ENCODE peak calls at places on chromosomes 1 and 21, in four cellular contexts. One of them, this sample, is unnamed.

GRCh38 chr1:39144943-39145650 is 59.4 kb upstream of the MACF1 start:
- DNase-seq in choroid plexus epithelial cell: no peak
- DNase-seq in endodermal cell: no peak
- DNase-seq in brain microvascular endothelial cell: no peak
- DNase-seq in this sample: no peak

GRCh38 chr21:44856131-44856530 is 17.4 kb downstream of the PTTG1IP start:
- DNase-seq in endodermal cell: no peak
- DNase-seq in choroid plexus epithelial cell: no peak
- DNase-seq in brain microvascular endothelial cell: no peak
- DNase-seq in this sample: no peak

GRCh38 chr21:43608225-43608624 is 51.1 kb downstream of the HSF2BP start:
- DNase-seq in endodermal cell: no peak
- DNase-seq in choroid plexus epithelial cell: peak; percentile 86
- DNase-seq in brain microvascular endothelial cell: peak; percentile 79
- DNase-seq in this sample: peak; percentile 89

GRCh38 chr1:39381839-39382238 is 109.6 kb upstream of the BMP8A start:
- DNase-seq in endodermal cell: no peak
- DNase-seq in choroid plexus epithelial cell: peak; percentile 70
- DNase-seq in brain microvascular endothelial cell: peak; percentile 65
- DNase-seq in this sample: peak; percentile 31

GRCh38 chr21:36732761-36733160 is 33.8 kb downstream of the SIM2 start:
- DNase-seq in choroid plexus epithelial cell: no peak
- DNase-seq in brain microvascular endothelial cell: no peak
- DNase-seq in endodermal cell: peak; percentile 35
- DNase-seq in this sample: no peak

GRCh38 chr1:185648858-185649589 is 85.2 kb upstream of the HMCN1 start:
- DNase-seq in choroid plexus epithelial cell: no peak
- DNase-seq in endodermal cell: no peak
- DNase-seq in brain microvascular endothelial cell: no peak
- DNase-seq in this sample: no peak

GRCh38 chr1:205510308-205510950 is 6.0 kb downstream of the CDK18 start:
- DNase-seq in endodermal cell: no peak
- DNase-seq in brain microvascular endothelial cell: no peak
- DNase-seq in choroid plexus epithelial cell: no peak
- DNase-seq in this sample: no peak

GRCh38 chr1:18536356-18536755 is 55.6 kb downstream of the KLHDC7A start:
- DNase-seq in brain microvascular endothelial cell: no peak
- DNase-seq in endodermal cell: no peak
- DNase-seq in choroid plexus epithelial cell: no peak
- DNase-seq in this sample: no peak

GRCh38 chr21:40466893-40467483 is 380.0 kb downstream of the DSCAM start:
- DNase-seq in choroid plexus epithelial cell: peak; percentile 4
- DNase-seq in brain microvascular endothelial cell: no peak
- DNase-seq in endodermal cell: no peak
- DNase-seq in this sample: peak; percentile 0

GRCh38 chr1:43440358-43440757 is 13.4 kb downstream of the HYI start:
- DNase-seq in endodermal cell: peak; percentile 28
- DNase-seq in choroid plexus epithelial cell: no peak
- DNase-seq in brain microvascular endothelial cell: no peak
- DNase-seq in this sample: no peak

GRCh38 chr1:7922301-7922700 is 18.3 kb downstream of the TNFRSF9 start:
- DNase-seq in choroid plexus epithelial cell: peak; percentile 36
- DNase-seq in brain microvascular endothelial cell: peak; percentile 51
- DNase-seq in endodermal cell: no peak
- DNase-seq in this sample: peak; percentile 67

GRCh38 chr1:24805534-24806301 is 60.5 kb downstream of the CLIC4 start:
- DNase-seq in endodermal cell: no peak
- DNase-seq in choroid plexus epithelial cell: peak; percentile 79
- DNase-seq in brain microvascular endothelial cell: peak; percentile 73
- DNase-seq in this sample: peak; percentile 85

GRCh38 chr21:44590311-44590721 is 2.0 kb downstream of the KRTAP10-6 start:
- DNase-seq in endodermal cell: no peak
- DNase-seq in brain microvascular endothelial cell: no peak
- DNase-seq in choroid plexus epithelial cell: no peak
- DNase-seq in this sample: no peak

GRCh38 chr1:203084588-203085527 is 954 bp downstream of the MYOG start:
- DNase-seq in choroid plexus epithelial cell: no peak
- DNase-seq in endodermal cell: peak; percentile 92
- DNase-seq in brain microvascular endothelial cell: no peak
- DNase-seq in this sample: no peak

GRCh38 chr1:10897321-10897980 is 101.0 kb upstream of the CASZ1 start:
- DNase-seq in brain microvascular endothelial cell: no peak
- DNase-seq in choroid plexus epithelial cell: no peak
- DNase-seq in endodermal cell: no peak
- DNase-seq in this sample: peak; percentile 41

GRCh38 chr1:54965624-54966340 is 14.6 kb upstream of the TMEM61 start:
- DNase-seq in choroid plexus epithelial cell: peak; percentile 85
- DNase-seq in brain microvascular endothelial cell: peak; percentile 45
- DNase-seq in endodermal cell: peak; percentile 31
- DNase-seq in this sample: peak; percentile 65

GRCh38 chr21:34027727-34028461 is 45.5 kb upstream of the MRPS6 start:
- DNase-seq in choroid plexus epithelial cell: peak; percentile 23
- DNase-seq in endodermal cell: no peak
- DNase-seq in brain microvascular endothelial cell: peak; percentile 11
- DNase-seq in this sample: no peak

GRCh38 chr1:165856606-165857005 is 29.2 kb downstream of the UCK2 start:
- DNase-seq in choroid plexus epithelial cell: no peak
- DNase-seq in endodermal cell: no peak
- DNase-seq in brain microvascular endothelial cell: no peak
- DNase-seq in this sample: no peak

GRCh38 chr1:200427744-200428143 is 17.9 kb upstream of the ZNF281 start:
- DNase-seq in choroid plexus epithelial cell: no peak
- DNase-seq in endodermal cell: no peak
- DNase-seq in brain microvascular endothelial cell: no peak
- DNase-seq in this sample: no peak
- TF ChIP-seq CTCF in choroid plexus epithelial cell: no peak
- TF ChIP-seq CTCF in endodermal cell: no peak
- TF ChIP-seq CTCF in brain microvascular endothelial cell: no peak
- TF ChIP-seq CTCF in this sample: no peak

GRCh38 chr1:67955591-67955990 is 94.8 kb downstream of the DIRAS3 start:
- DNase-seq in choroid plexus epithelial cell: no peak
- DNase-seq in endodermal cell: no peak
- DNase-seq in brain microvascular endothelial cell: no peak
- DNase-seq in this sample: no peak
- H3K4me3 ChIP-seq in choroid plexus epithelial cell: no peak overlapping the region
- H3K4me3 ChIP-seq in endodermal cell: no peak overlapping the region
- H3K4me3 ChIP-seq in brain microvascular endothelial cell: no peak overlapping the region
- H3K4me3 ChIP-seq in this sample: no peak overlapping the region

DNA sequence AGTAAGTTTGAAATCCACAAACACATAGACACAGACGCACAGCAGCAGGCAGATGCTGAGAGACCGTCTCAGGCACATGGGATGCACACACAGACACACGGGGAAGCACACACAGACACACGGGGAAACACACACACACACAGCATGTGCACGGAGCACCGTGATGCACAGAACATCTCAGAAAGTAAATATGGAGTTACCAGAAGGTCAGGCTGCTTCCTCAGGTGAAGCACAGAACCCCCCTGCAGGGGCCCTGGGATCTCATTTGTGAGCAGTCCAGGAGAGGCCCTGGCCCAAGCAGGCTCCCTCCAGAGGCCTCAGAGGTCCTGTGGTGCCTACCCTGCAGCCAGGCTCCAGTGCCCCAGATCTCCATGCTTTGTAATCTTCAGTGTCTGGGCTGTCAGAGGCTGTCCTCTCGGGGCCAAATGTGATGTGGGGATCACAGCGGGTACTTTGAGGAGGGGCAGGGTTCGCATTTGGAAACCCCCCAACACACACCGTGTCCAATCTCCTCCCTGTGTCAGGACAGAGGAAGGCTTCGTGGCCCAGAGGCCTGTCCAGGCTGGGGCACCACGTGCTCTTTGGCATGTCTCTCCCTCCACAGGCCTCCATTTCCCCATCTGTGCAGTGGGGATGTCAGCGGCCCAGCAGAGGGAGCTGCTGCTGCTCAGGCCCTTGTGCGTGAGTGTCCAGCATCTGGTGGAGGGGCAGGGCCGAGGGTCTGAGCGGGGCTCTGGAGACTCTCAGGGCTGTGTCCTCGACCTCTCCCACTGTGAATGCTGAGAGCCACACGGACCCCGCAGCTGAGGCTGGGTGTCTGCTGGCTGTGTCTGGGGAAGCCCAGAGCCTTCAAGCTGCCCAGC is 23.0 kb upstream of the PRSS38 start:
- DNase-seq in choroid plexus epithelial cell: no peak
- DNase-seq in brain microvascular endothelial cell: no peak
- DNase-seq in endodermal cell: peak; percentile 60
- DNase-seq in this sample: no peak
- TF ChIP-seq CTCF in choroid plexus epithelial cell: peak; percentile 25
- TF ChIP-seq CTCF in brain microvascular endothelial cell: peak; percentile 33
- TF ChIP-seq CTCF in endodermal cell: peak; percentile 52
- TF ChIP-seq CTCF in this sample: no peak

DNA sequence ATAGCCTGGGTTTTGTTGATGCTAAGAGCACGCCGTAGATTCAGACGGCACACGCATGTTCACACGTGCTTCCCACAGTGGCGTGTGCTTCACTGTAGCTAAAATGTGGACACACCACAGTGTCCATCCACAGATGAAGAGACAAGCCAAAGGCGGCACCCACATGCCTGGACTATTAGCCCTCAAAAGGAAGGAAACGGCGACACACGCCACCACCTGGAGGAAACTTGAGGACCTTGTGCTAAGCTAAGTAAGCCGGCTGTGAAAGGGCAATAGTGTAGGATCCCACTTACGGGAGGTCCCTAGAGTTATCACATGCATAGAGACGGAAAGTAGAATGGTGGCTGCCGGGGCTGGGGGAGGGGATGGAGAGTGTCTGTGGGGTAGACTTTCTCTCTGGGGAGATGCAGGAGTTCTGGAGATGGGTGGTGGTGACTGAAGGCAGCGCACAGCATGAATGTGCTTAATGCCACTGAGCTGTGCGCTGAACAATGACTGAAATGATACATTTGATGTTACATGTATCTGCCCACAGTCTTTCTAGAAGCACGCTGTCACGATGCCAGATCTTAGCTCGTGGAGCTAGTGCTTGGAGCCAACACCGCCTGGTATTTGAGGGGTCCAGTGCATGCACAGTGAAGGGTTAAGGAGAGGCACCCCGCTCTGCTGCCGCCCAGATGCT is 103.6 kb downstream of the PRDM16 start:
- DNase-seq in endodermal cell: no peak
- DNase-seq in brain microvascular endothelial cell: no peak
- DNase-seq in choroid plexus epithelial cell: no peak
- DNase-seq in this sample: no peak
- H3K4me3 ChIP-seq in endodermal cell: no peak overlapping the region
- H3K4me3 ChIP-seq in brain microvascular endothelial cell: no peak overlapping the region
- H3K4me3 ChIP-seq in choroid plexus epithelial cell: no peak overlapping the region
- H3K4me3 ChIP-seq in this sample: no peak overlapping the region

GRCh38 chr1:217626321-217626720 is 4.6 kb downstream of the GPATCH2 start:
- DNase-seq in endodermal cell: no peak
- DNase-seq in brain microvascular endothelial cell: no peak
- DNase-seq in choroid plexus epithelial cell: no peak
- DNase-seq in this sample: no peak

GRCh38 chr1:217627431-217627830 is 3.5 kb downstream of the GPATCH2 start:
- DNase-seq in endodermal cell: no peak
- DNase-seq in choroid plexus epithelial cell: no peak
- DNase-seq in brain microvascular endothelial cell: no peak
- DNase-seq in this sample: no peak

DNA sequence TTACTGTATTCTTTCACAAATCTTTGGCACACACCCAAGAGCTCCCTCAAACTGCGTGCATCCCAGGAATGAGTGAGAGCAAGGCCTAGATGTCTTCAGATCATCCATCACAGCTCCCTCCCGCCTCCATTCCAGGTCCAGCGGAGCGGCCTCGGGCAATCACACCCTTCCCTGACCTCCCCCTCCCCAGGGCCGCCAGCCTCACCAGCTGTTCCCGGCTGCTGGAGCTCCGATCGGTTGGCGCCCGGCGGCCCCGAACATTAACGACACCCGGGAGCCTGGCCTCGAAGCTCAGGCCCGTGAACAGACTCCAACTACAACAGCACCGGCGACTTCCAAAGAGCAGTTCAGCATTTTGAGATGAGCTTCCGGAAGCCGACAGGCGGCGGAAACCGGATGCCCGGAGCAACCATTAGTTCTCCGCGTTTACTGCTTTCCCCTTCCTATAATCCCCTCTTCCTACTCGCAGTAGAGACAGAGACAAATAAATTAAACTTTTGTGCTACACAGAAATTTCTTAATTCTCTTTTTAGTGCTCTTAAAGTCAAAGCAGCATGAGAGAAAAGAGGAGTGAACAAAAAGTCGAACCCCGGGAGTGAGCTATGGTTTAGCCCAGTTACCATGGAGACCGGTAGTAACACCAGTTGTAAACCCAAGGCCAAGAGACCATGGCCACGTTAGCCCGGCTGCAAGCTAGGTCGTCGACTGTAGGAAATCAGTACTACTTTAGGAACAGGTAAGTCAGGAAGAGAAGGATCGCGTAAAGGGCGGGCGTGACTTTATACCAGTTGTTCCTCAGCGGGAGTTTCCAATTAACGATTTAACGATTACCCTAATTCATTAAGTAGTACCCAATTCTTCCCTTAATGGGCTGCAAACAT is at the start of the genes GPATCH2 and SPATA17:
- DNase-seq in endodermal cell: peak; percentile 90
- DNase-seq in choroid plexus epithelial cell: peak; percentile 95
- DNase-seq in brain microvascular endothelial cell: peak; percentile 86
- DNase-seq in this sample: peak; percentile 88
- TF ChIP-seq CTCF in endodermal cell: peak; percentile 60
- TF ChIP-seq CTCF in choroid plexus epithelial cell: peak; percentile 45
- TF ChIP-seq CTCF in brain microvascular endothelial cell: peak; percentile 48
- TF ChIP-seq CTCF in this sample: peak; percentile 26

GRCh38 chr1:23421752-23422312 is 2.7 kb downstream of the TCEA3 start:
- DNase-seq in endodermal cell: no peak
- DNase-seq in choroid plexus epithelial cell: peak; percentile 81
- DNase-seq in brain microvascular endothelial cell: peak; percentile 21
- DNase-seq in this sample: peak; percentile 80
- H3K4me3 ChIP-seq in endodermal cell: no peak overlapping the region
- H3K4me3 ChIP-seq in choroid plexus epithelial cell: no peak overlapping the region
- H3K4me3 ChIP-seq in brain microvascular endothelial cell: no peak overlapping the region
- H3K4me3 ChIP-seq in this sample: no peak overlapping the region

DNA sequence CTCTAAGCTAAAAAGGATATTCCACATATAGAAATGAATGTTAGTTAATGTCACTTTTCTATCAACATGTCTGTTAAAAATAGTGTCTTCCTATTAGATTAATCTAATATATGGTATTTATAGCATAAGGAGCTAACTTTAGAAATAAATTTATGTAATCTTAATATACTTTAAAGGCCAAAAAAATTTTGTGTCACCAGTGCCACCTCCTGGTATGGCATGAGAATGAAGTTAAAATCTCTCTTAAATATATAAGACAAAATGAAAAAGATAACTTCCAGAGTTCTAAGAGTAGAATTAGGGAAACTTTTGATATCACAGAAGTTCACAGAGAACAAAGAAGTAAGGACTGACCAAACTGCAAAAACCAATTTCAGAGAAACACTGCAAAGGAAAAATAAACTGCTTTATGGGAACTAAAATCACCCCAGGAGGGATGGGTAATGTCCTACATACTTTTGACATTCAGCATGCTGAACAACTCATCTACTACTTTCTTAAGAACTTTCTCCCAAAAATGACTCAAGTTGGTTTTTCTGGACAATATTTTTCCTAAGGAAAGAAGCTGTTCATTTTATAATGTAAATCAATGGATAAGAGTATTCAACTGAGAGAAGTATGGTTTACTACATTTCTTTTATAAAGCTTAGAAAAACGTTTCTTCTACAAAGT is 82.8 kb downstream of the TRIM33 start:
- DNase-seq in brain microvascular endothelial cell: no peak
- DNase-seq in choroid plexus epithelial cell: peak; percentile 53
- DNase-seq in endodermal cell: no peak
- DNase-seq in this sample: peak; percentile 31
- TF ChIP-seq CTCF in brain microvascular endothelial cell: peak; percentile 43
- TF ChIP-seq CTCF in choroid plexus epithelial cell: peak; percentile 53
- TF ChIP-seq CTCF in endodermal cell: peak; percentile 76
- TF ChIP-seq CTCF in this sample: peak; percentile 48

GRCh38 chr1:46735708-46736324 is 16.9 kb upstream of the EFCAB14 start:
- DNase-seq in endodermal cell: peak; percentile 85
- DNase-seq in choroid plexus epithelial cell: peak; percentile 80
- DNase-seq in brain microvascular endothelial cell: peak; percentile 40
- DNase-seq in this sample: peak; percentile 65
- H3K4me3 ChIP-seq in endodermal cell: no peak overlapping the region
- H3K4me3 ChIP-seq in choroid plexus epithelial cell: no peak overlapping the region
- H3K4me3 ChIP-seq in brain microvascular endothelial cell: no peak overlapping the region
- H3K4me3 ChIP-seq in this sample: no peak overlapping the region